ENCODE peak calls at places on chromosomes 7 and 10, in nine cellular contexts. G is lung, K is psoas muscle, T is cardiac muscle cell, Z is kidney, M is mammary epithelial cell, D is H9, I is GM10248, V is brain microvascular endothelial cell. X is an unnamed sample.
A peak's percentile ranks its signal among the peaks of the same experiment; 100 is the strongest.

GRCh38 chr10:43284341-43284910 is 17.6 kb upstream of the RASGEF1A start:
- DNase-seq in T (peak; percentile 74), V (no peak), D (peak; percentile 75), Z (no peak), I (no peak), G (no peak), K (no peak), M (peak; percentile 37), X (peak; percentile 31)

GRCh38 chr10:43261578-43261965 is 5.3 kb downstream of the RASGEF1A start:
- DNase-seq in T (no peak), K (no peak), M (no peak), Z (peak; percentile 55), I (no peak), D (no peak), V (no peak), G (no peak), X (no peak)

GRCh38 chr10:42952931-42953683 is 123.8 kb upstream of the RET start:
- DNase-seq in I (no peak), M (no peak), K (peak; percentile 35), D (peak; percentile 27), V (no peak), G (peak; percentile 26), T (no peak), Z (peak; percentile 43), X (no peak)

GRCh38 chr10:110919971-110920881 is 822 bp downstream of the SHOC2 start:
- DNase-seq in I (peak; percentile 23), K (peak; percentile 59), D (peak; percentile 43), G (peak; percentile 45), V (peak; percentile 22), M (peak; percentile 61), T (peak; percentile 60), Z (peak; percentile 85), X (peak; percentile 60)

GRCh38 chr10:72336259-72337038 is 18.3 kb downstream of the DNAJB12 start:
- DNase-seq in T (no peak), V (no peak), G (no peak), Z (peak; percentile 69), D (no peak), I (no peak), M (peak; percentile 68), K (no peak), X (peak; percentile 47)

GRCh38 chr7:99539213-99539811 is 12.6 kb downstream of the FAM200A start:
- DNase-seq in D (no peak), T (no peak), G (no peak), I (no peak), Z (peak; percentile 6), K (no peak), V (no peak), M (no peak), X (no peak)

GRCh38 chr7:144863320-144863647 is 27.4 kb upstream of the TPK1 start:
- DNase-seq in M (no peak), T (no peak), I (no peak), V (no peak), D (no peak), K (no peak), Z (no peak), G (no peak), X (no peak)

GRCh38 chr7:14275346-14275745 is 285.9 kb upstream of the ETV1 start:
- DNase-seq in M (no peak), Z (no peak), D (no peak), G (no peak), I (no peak), T (no peak), V (no peak), K (no peak), X (no peak)

GRCh38 chr10:48453451-48454301 is 147.2 kb downstream of the MAPK8 start:
- DNase-seq in D (no peak), K (no peak), Z (peak; percentile 51), M (no peak), T (no peak), V (no peak), G (peak; percentile 28), I (peak; percentile 25), X (no peak)

GRCh38 chr10:69202332-69202731 is 17.8 kb upstream of the HKDC1 start:
- DNase-seq in M (no peak), T (no peak), D (no peak), I (no peak), Z (no peak), V (no peak), G (no peak), K (no peak), X (peak; percentile 87)

GRCh38 chr10:102230861-102231356 is 4.8 kb downstream of the ELOVL3 start:
- DNase-seq in Z (peak; percentile 82), I (peak; percentile 58), T (peak; percentile 45), G (no peak), K (peak; percentile 58), V (no peak), M (no peak), D (peak; percentile 69), X (peak; percentile 51)
- TF ChIP-seq CTCF in Z (peak; percentile 49), I (peak; percentile 48), T (peak; percentile 41), G (no peak), K (no peak), V (peak; percentile 49), M (no peak), D (peak; percentile 53), X (peak; percentile 53)

GRCh38 chr7:17155529-17155928 is 142.9 kb upstream of the AHR start:
- DNase-seq in M (no peak), Z (no peak), D (no peak), K (no peak), I (no peak), T (no peak), V (no peak), G (no peak), X (no peak)

GRCh38 chr7:17153571-17153970 is 144.9 kb upstream of the AHR start:
- DNase-seq in Z (no peak), K (no peak), M (peak; percentile 27), T (no peak), D (no peak), V (no peak), G (no peak), I (no peak), X (peak; percentile 13)

GRCh38 chr7:17152698-17153097 is 145.8 kb upstream of the AHR start:
- DNase-seq in G (no peak), D (no peak), V (no peak), M (no peak), I (no peak), Z (no peak), K (no peak), T (no peak), X (no peak)

GRCh38 chr7:17159500-17160037 is 138.9 kb upstream of the AHR start:
- DNase-seq in K (no peak), T (no peak), M (no peak), V (no peak), G (no peak), D (no peak), Z (no peak), I (peak; percentile 51), X (no peak)

DNA sequence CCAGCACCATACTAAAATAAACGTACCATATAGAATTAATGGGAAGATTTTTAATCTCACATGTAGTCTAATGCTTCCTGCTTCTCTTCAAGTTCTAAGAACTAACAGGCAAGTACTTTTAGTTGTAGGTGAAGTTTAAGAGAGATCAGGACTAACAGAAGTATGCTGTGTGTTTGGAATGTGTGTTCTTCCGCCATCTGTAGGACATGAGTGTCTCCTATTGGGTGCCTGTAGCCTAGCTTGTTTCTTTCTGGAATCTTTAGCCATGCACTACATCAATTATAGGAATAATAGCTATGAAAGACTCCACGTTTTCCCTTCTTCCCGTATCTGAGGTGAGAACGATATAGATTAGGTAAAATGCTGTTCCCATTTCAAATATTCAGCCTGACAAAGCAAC is 140.2 kb upstream of the AHR start:
- DNase-seq in M (peak; percentile 15), D (no peak), I (no peak), G (no peak), V (no peak), T (no peak), Z (no peak), K (no peak), X (peak; percentile 13)
- TF ChIP-seq CTCF in M (peak; percentile 18), D (peak; percentile 13), I (no peak), G (no peak), V (no peak), T (no peak), Z (no peak), K (no peak), X (no peak)

DNA sequence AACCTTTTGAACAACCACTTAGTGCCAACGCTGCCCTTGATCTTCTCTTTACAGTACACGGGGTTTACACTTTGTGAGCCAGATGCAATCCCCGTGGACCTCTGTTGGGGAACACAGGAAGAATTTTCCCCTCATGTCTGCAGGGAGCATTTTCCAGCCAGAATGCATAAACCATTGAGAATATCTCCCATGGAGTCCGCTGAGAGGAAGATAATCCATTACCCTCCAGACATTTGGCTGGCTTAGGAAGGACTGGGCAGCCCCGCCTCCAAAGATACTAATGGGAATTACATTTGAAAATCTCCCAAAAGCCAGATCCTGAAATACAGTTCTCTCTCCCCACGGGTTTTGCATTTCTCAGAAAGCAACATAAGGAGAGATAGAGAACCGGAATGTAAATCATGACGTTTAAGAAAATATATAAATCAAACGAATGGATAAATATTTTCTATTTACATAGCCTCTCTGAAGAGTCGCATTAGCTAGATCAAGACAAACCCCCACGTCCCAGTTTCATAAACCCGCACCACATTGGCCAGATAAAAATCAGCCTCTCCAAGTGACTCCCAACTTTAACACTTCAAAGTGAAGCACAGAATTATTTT is 53.5 kb downstream of the TRIL start:
- DNase-seq in K (no peak), T (no peak), G (no peak), I (no peak), Z (no peak), D (no peak), V (no peak), M (no peak), X (peak; percentile 5)
- TF ChIP-seq CTCF in K (no peak), T (no peak), G (no peak), I (no peak), Z (no peak), D (no peak), V (no peak), M (no peak), X (no peak)

DNA sequence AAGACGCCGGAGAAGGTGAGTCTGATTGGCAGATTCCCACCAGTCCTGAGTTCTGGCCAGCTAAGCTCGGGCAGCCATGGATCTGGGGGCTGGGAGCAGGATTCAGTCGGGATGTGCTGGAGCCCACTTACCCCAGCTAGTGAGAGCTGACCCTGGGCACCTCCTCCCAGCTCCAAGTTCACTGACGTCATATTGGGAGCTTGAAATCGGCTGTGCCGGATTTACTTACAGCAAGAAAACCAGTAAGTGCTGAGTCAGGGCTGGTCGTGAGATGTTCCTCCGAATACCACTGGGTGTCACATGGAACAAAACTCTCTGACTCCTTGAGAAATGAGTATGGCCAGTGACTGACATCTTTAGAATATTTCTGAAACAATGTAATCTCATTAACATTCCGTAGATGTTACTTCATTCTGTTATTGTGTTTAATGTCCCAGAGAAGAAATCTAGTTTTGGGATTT is 621.2 kb downstream of the SDK1 start:
- DNase-seq in V (peak; percentile 99), T (peak; percentile 37), M (peak; percentile 70), Z (no peak), D (peak; percentile 84), I (no peak), G (no peak), K (no peak), X (peak; percentile 93)
- TF ChIP-seq CTCF in V (peak; percentile 58), T (no peak), M (no peak), Z (peak; percentile 37), D (peak; percentile 51), I (no peak), G (no peak), K (peak; percentile 39), X (peak; percentile 33)

DNA sequence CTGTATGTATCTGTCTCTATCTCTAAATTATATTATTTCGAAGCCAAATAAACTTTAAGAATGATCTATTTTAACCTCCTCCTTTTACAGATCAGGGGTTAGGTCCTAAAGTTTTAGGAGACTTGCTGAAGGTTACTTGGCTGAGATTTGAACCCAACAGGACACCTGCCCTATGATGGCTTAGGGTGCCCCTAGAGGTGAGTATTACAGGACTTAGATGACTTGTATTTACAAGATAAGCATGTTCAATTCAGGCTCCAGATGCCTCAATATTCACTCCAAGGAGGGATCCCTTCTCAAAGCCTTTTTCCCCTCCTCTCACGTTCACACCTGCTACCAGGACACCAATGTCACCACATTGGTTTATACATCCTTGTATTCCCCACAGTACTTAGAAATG is 872.4 kb upstream of the AUTS2 start:
- DNase-seq in M (no peak), I (no peak), V (no peak), K (no peak), T (no peak), Z (no peak), G (no peak), D (no peak), X (no peak)
- TF ChIP-seq CTCF in M (no peak), I (no peak), V (peak; percentile 8), K (no peak), T (no peak), Z (no peak), G (no peak), D (peak; percentile 54), X (no peak)

X was measured in choroid plexus epithelial cell.